ENCODE peak calls at places on chromosomes 16 and 17, in six cellular contexts. F is CD8-positive, alpha-beta memory T cell; M is NCI-H1105 treated with DMSO at 0.1 percent for 48 hours; A is astrocyte of the cerebellum; P is heart right ventricle; H is NCI-H1048. I is an unnamed sample.

GRCh38 chr17:12627177-12627629 is 38.5 kb upstream of the MYOCD start:
- DNase-seq in H (no peak), A (peak), M (no peak), F (no peak), P (peak), I (peak)

GRCh38 chr17:56866496-56866895 is 32.5 kb downstream of the DGKE start:
- DNase-seq in F (peak), P (no peak), A (no peak), M (no peak), H (no peak), I (no peak)

GRCh38 chr16:18804540-18804939 is 3.2 kb upstream of the ARL6IP1 start:
- DNase-seq in M (no peak), F (no peak), A (no peak), H (no peak), P (no peak), I (no peak)

GRCh38 chr17:44912763-44913544 is 2.3 kb downstream of the GFAP start:
- DNase-seq in P (no peak), M (no peak), H (no peak), F (no peak), A (no peak), I (no peak)

GRCh38 chr17:56320443-56320842 is 167.2 kb downstream of the ANKFN1 start:
- DNase-seq in P (no peak), F (no peak), M (no peak), H (no peak), A (no peak), I (no peak)

GRCh38 chr17:58986005-58986404 is 120.7 kb downstream of the TRIM37 start:
- DNase-seq in A (no peak), M (no peak), H (no peak), F (no peak), P (no peak), I (no peak)

GRCh38 chr17:64130559-64131001 is 636 bp upstream of the ERN1 start:
- DNase-seq in A (no peak), P (peak), F (no peak), M (no peak), H (no peak), I (peak)

GRCh38 chr17:64778367-64779290 is 116.5 kb upstream of the SMURF2 start:
- DNase-seq in H (no peak), P (no peak), F (no peak), A (no peak), M (peak), I (no peak)

GRCh38 chr17:68660302-68660701 is 59.1 kb upstream of the FAM20A start:
- DNase-seq in F (no peak), A (no peak), M (no peak), H (no peak), P (no peak), I (no peak)

GRCh38 chr16:87608400-87608985 is 6.2 kb downstream of the JPH3 start:
- DNase-seq in M (no peak), H (no peak), F (peak), A (peak), P (peak), I (peak)

GRCh38 chr16:50594332-50595260 is 46.4 kb downstream of the NKD1 start:
- DNase-seq in M (no peak), F (no peak), P (no peak), A (no peak), H (no peak), I (no peak)

GRCh38 chr17:29579866-29580771 is 9.3 kb downstream of the GIT1 start:
- DNase-seq in H (no peak), A (no peak), P (peak), M (peak), F (peak), I (peak)

GRCh38 chr16:87058728-87059250 is 258.4 kb downstream of the C16orf95 start:
- DNase-seq in M (no peak), H (no peak), A (no peak), P (no peak), F (no peak), I (no peak)

GRCh38 chr17:58112970-58113631 is 29.9 kb downstream of the DYNLL2 start:
- DNase-seq in P (peak), A (peak), M (peak), H (no peak), F (peak), I (peak)

GRCh38 chr17:33291248-33292183 is 1.6 kb downstream of the ASIC2 start:
- DNase-seq in A (no peak), M (no peak), H (no peak), F (no peak), P (no peak), I (peak)

GRCh38 chr17:72677714-72678390 is 414.6 kb downstream of the SLC39A11 start:
- DNase-seq in H (no peak), M (no peak), P (no peak), F (no peak), A (no peak), I (peak)

GRCh38 chr17:82655038-82655479 is 6.8 kb upstream of the WDR45B start:
- DNase-seq in A (no peak), M (no peak), H (no peak), F (no peak), P (no peak), I (no peak)

GRCh38 chr17:33056392-33057146 is 64.9 kb downstream of the SPACA3 start:
- DNase-seq in M (no peak), P (no peak), F (no peak), H (no peak), A (no peak), I (no peak)

GRCh38 chr16:3035289-3035971 is 1.3 kb downstream of the BICDL2 start:
- DNase-seq in A (no peak), F (no peak), M (no peak), H (no peak), P (no peak), I (no peak)

GRCh38 chr17:80861892-80862291 is 129.7 kb upstream of the CHMP6 start:
- DNase-seq in A (no peak), F (peak), H (no peak), P (peak), M (peak), I (peak)

GRCh38 chr16:86823895-86824671 is 245.7 kb downstream of the FOXL1 start:
- DNase-seq in A (peak), F (no peak), H (no peak), P (no peak), M (no peak), I (peak)

GRCh38 chr17:50604470-50604869 is 30.2 kb upstream of the ABCC3 start:
- DNase-seq in P (peak), H (no peak), F (no peak), A (peak), M (peak), I (peak)

GRCh38 chr16:29678691-29679267 is at the start of gene QPRT:
- DNase-seq in H (no peak), M (no peak), F (no peak), P (peak), A (no peak), I (peak)

GRCh38 chr17:44076716-44077594 is 6.4 kb downstream of the G6PC3 start:
- DNase-seq in F (no peak), P (no peak), A (no peak), H (no peak), M (no peak), I (no peak)

GRCh38 chr16:53091508-53092211 is 36.9 kb downstream of the CHD9 start:
- DNase-seq in M (peak), P (peak), H (peak), A (peak), F (no peak), I (peak)

GRCh38 chr17:68437979-68438877 is 19.1 kb downstream of the WIPI1 start:
- DNase-seq in P (peak), H (no peak), F (peak), A (no peak), M (no peak), I (peak)

GRCh38 chr16:58487566-58488351 is 12.2 kb upstream of the NDRG4 start:
- DNase-seq in M (peak), A (peak), P (peak), F (peak), H (no peak), I (peak)

GRCh38 chr17:15091825-15092224 is 173.3 kb downstream of the PMP22 start:
- DNase-seq in H (no peak), M (no peak), P (no peak), F (no peak), A (no peak), I (no peak)

GRCh38 chr16:10934325-10935107 is 7.8 kb downstream of the DEXI start:
- DNase-seq in M (no peak), H (no peak), F (no peak), A (no peak), P (no peak), I (no peak)

GRCh38 chr16:87874639-87875472 is 5.5 kb upstream of the SLC7A5 start:
- DNase-seq in A (no peak), M (no peak), P (no peak), F (no peak), H (no peak), I (no peak)